ENCODE peak calls at places on chromosome 16, in six cellular contexts. G is mesenchymal stem cell, P is IMR-90, K is H9, J is H1, N is neuronal stem cell. I is an unnamed sample.

GRCh38 chr16:55294129-55294528 is 29.9 kb upstream of the IRX6 start:
- DNase-seq in G (no peak), P (no peak), K (no peak), J (no peak), N (no peak), I (no peak)

GRCh38 chr16:48997946-48998345 is 283.7 kb downstream of the CBLN1 start:
- DNase-seq in G (no peak), P (no peak), K (no peak), J (no peak), N (no peak), I (no peak)

GRCh38 chr16:54657709-54658102 is 273.0 kb upstream of the IRX5 start:
- DNase-seq in G (no peak), P (no peak), K (no peak), J (no peak), N (no peak), I (no peak)

GRCh38 chr16:66894948-66895696 is 14.8 kb downstream of the PDP2 start:
- DNase-seq in G (peak; percentile 83), P (peak; percentile 76), K (peak; percentile 69), J (peak; percentile 72), N (peak; percentile 48), I (peak; percentile 42)

GRCh38 chr16:22641030-22641671 is 130.5 kb downstream of the NPIPB5 start:
- DNase-seq in G (peak; percentile 19), P (peak; percentile 49), K (peak; percentile 60), J (peak; percentile 69), N (peak; percentile 38), I (no peak)

GRCh38 chr16:75387951-75388350 is 45.4 kb downstream of the CFDP1 start:
- DNase-seq in G (no peak), P (no peak), K (no peak), J (no peak), N (no peak), I (no peak)

GRCh38 chr16:75267631-75268264 is 16.3 kb upstream of the BCAR1 start:
- DNase-seq in G (peak; percentile 76), P (peak; percentile 53), K (no peak), J (no peak), N (no peak), I (peak; percentile 49)

GRCh38 chr16:81493755-81494433 is 49.3 kb downstream of the CMIP start:
- DNase-seq in G (peak; percentile 79), P (peak; percentile 94), K (no peak), J (no peak), N (no peak), I (peak; percentile 91)

GRCh38 chr16:50697881-50698767 is 4.7 kb downstream of the NOD2 start:
- DNase-seq in G (peak; percentile 61), P (peak; percentile 46), K (no peak), J (no peak), N (no peak), I (peak; percentile 42)

GRCh38 chr16:56792960-56793359 is 63.0 kb downstream of the NUP93 start:
- DNase-seq in G (no peak), P (no peak), K (no peak), J (no peak), N (no peak), I (no peak)

GRCh38 chr16:27795992-27796614 is 246.2 kb downstream of the KATNIP start:
- DNase-seq in G (peak; percentile 37), P (peak; percentile 31), K (peak; percentile 74), J (peak; percentile 91), N (peak; percentile 66), I (peak; percentile 45)

GRCh38 chr16:23539984-23540816 is 16.9 kb downstream of the EARS2 start:
- DNase-seq in G (no peak), P (no peak), K (no peak), J (no peak), N (no peak), I (no peak)

GRCh38 chr16:49754495-49755290 is 101.2 kb downstream of the ZNF423 start:
- DNase-seq in G (peak; percentile 17), P (no peak), K (peak; percentile 65), J (peak; percentile 70), N (peak; percentile 81), I (no peak)

GRCh38 chr16:89383095-89384003 is 107.0 kb downstream of the ANKRD11 start:
- DNase-seq in G (peak; percentile 69), P (peak; percentile 47), K (peak; percentile 70), J (no peak), N (no peak), I (peak; percentile 66)

GRCh38 chr16:49473773-49474172 is 100.2 kb downstream of the C16orf78 start:
- DNase-seq in G (no peak), P (no peak), K (peak; percentile 14), J (no peak), N (no peak), I (no peak)

GRCh38 chr16:57245472-57246113 is 534 bp downstream of the ARL2BP start:
- DNase-seq in G (peak; percentile 24), P (no peak), K (no peak), J (no peak), N (no peak), I (peak; percentile 59)

GRCh38 chr16:1002399-1003161 is 21.0 kb downstream of the SOX8 start:
- DNase-seq in G (peak; percentile 80), P (peak; percentile 81), K (peak; percentile 46), J (no peak), N (no peak), I (peak; percentile 67)

GRCh38 chr16:49598386-49599170 is 225.0 kb downstream of the C16orf78 start:
- DNase-seq in G (no peak), P (no peak), K (peak; percentile 15), J (peak; percentile 17), N (no peak), I (no peak)

GRCh38 chr16:6206080-6206479 is 1108.5 kb upstream of the EEF2KMT start:
- DNase-seq in G (no peak), P (no peak), K (no peak), J (no peak), N (no peak), I (no peak)

GRCh38 chr16:29940656-29941055 is 14.6 kb upstream of the KCTD13 start:
- DNase-seq in G (no peak), P (no peak), K (no peak), J (no peak), N (no peak), I (no peak)

DNA sequence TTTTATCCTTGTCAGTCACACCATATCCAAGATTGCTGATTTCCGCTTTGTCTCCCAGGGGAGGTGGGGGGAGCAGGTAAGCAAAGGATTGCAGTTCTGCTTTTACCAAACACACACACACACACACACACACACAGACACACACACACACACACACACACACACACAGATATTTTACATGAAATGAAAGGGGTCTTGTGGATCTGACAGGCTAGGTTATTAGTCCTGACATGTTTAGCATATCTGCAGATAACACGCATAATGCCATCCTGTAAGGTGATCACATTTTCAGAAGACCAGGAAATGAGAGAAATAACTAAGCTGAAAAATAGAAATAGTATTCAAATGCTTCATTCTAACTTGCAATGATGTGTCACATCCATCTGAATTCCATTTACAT is 1113.3 kb downstream of the CDH8 start:
- DNase-seq in G (no peak), P (no peak), K (no peak), J (no peak), N (no peak), I (no peak)
- H3K14ac ChIP-seq in G (no peak overlapping the region), P (no peak overlapping the region), K (no peak overlapping the region), J (no peak overlapping the region), N (no peak overlapping the region), I (no peak overlapping the region)

GRCh38 chr16:15781650-15782049 is 75.2 kb downstream of the MYH11 start:
- DNase-seq in G (no peak), P (no peak), K (no peak), J (no peak), N (no peak), I (no peak)
- H3K14ac ChIP-seq in G (no peak overlapping the region), P (no peak overlapping the region), K (no peak overlapping the region), J (no peak overlapping the region), N (no peak overlapping the region), I (no peak overlapping the region)

GRCh38 chr16:78919852-78920251 is 680.7 kb downstream of the MAF start:
- DNase-seq in G (no peak), P (no peak), K (no peak), J (no peak), N (no peak), I (no peak)
- H3K14ac ChIP-seq in G (no peak overlapping the region), P (no peak overlapping the region), K (no peak overlapping the region), J (no peak overlapping the region), N (no peak overlapping the region), I (no peak overlapping the region)

DNA sequence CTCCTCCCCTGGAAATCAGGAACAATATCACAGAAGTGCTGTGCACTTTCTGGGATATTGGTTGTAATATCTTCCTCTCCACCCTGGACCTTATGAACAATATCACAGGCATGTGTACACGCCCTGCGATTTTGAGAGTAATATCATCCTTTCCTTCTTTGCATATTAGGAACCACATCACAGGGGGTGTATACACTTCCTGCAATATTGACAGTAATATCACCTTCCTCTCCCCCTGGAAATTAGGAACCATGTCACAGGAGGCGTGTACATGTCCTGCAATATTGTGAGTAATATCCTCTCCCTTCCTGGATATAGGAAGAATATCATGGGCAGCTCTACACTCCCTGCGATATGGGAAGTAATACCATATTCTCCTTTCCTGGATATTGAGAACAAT is 14.2 kb upstream of the TEKT5 start:
- DNase-seq in G (no peak), P (no peak), K (no peak), J (no peak), N (no peak), I (no peak)
- H3K14ac ChIP-seq in G (no peak overlapping the region), P (no peak overlapping the region), K (no peak overlapping the region), J (no peak overlapping the region), N (no peak overlapping the region), I (no peak overlapping the region)

I was measured in trophoblast cell.